ENCODE peak calls at places on chromosomes 6 and 20, in five cellular contexts. O is breast epithelium, W is cardiac fibroblast, B is AG09309, E is PC-9. X is an unnamed sample.

GRCh38 chr20:3166913-3167342 is 6.4 kb downstream of the LZTS3 start:
- DNase-seq in B (no peak), O (no peak), E (no peak), W (no peak), X (no peak)

GRCh38 chr20:58808296-58809046 is 42.2 kb downstream of the GNAS-AS1 start:
- DNase-seq in E (no peak), W (no peak), O (no peak), B (no peak), X (no peak)

GRCh38 chr6:15524736-15525401 is 138.0 kb downstream of the DTNBP1 start:
- DNase-seq in W (no peak), O (no peak), B (no peak), E (no peak), X (no peak)

GRCh38 chr6:32439708-32440214 is at the start of gene HLA-DRA:
- DNase-seq in W (peak; percentile 60), O (no peak), B (no peak), E (no peak), X (no peak)

GRCh38 chr6:156976144-156977088 is 199.2 kb downstream of the ARID1B start:
- DNase-seq in O (no peak), E (no peak), B (no peak), W (no peak), X (no peak)

GRCh38 chr6:452301-453067 is 60.9 kb downstream of the IRF4 start:
- DNase-seq in O (no peak), B (no peak), W (no peak), E (no peak), X (peak; percentile 6)

GRCh38 chr20:41172296-41173140 is 35.2 kb downstream of the PLCG1 start:
- DNase-seq in B (no peak), E (no peak), W (peak; percentile 46), O (peak; percentile 19), X (no peak)

GRCh38 chr6:3231213-3232016 is 4.0 kb upstream of the TUBB2B start:
- DNase-seq in O (peak; percentile 65), B (no peak), E (no peak), W (peak; percentile 74), X (peak; percentile 31)

GRCh38 chr6:36326351-36326995 is 10.2 kb downstream of the BNIP5 start:
- DNase-seq in E (no peak), B (no peak), W (peak; percentile 58), O (no peak), X (no peak)

GRCh38 chr6:35436071-35436865 is 15.9 kb upstream of the FANCE start:
- DNase-seq in B (no peak), W (no peak), O (no peak), E (no peak), X (no peak)

GRCh38 chr6:84568971-84569370 is 195.4 kb downstream of the TBX18 start:
- DNase-seq in O (no peak), B (peak; percentile 43), E (no peak), W (peak; percentile 81), X (no peak)

GRCh38 chr20:58160451-58161051 is 67.9 kb downstream of the ANKRD60 start:
- DNase-seq in E (no peak), B (no peak), O (no peak), W (no peak), X (no peak)

GRCh38 chr6:157239671-157240058 is 83.7 kb downstream of the TMEM242 start:
- DNase-seq in B (no peak), E (no peak), O (no peak), W (no peak), X (no peak)

GRCh38 chr6:122063090-122063489 is 336.4 kb upstream of the HSF2 start:
- DNase-seq in O (no peak), W (no peak), E (no peak), B (no peak), X (no peak)

GRCh38 chr6:111027219-111027618 is 45.4 kb downstream of the RPF2 start:
- DNase-seq in E (no peak), B (no peak), O (no peak), W (no peak), X (no peak)

GRCh38 chr6:4608361-4609115 is 167.7 kb upstream of the CDYL start:
- DNase-seq in W (no peak), E (no peak), O (no peak), B (no peak), X (no peak)

GRCh38 chr20:24560571-24561485 is 91.4 kb downstream of the SYNDIG1 start:
- DNase-seq in O (no peak), W (no peak), B (no peak), E (peak; percentile 44), X (no peak)

GRCh38 chr6:14883921-14884320 is 361.9 kb upstream of the JARID2 start:
- DNase-seq in E (no peak), O (no peak), W (no peak), B (no peak), X (no peak)

GRCh38 chr6:131787079-131787478 is 20.7 kb upstream of the ENPP1 start:
- DNase-seq in W (no peak), E (no peak), B (no peak), O (no peak), X (no peak)

GRCh38 chr6:14661188-14661587 is 543.6 kb downstream of the CD83 start:
- DNase-seq in B (no peak), E (peak; percentile 41), W (no peak), O (no peak), X (no peak)

GRCh38 chr20:36658300-36658699 is 12.3 kb upstream of the SLA2 start:
- DNase-seq in E (no peak), B (no peak), W (no peak), O (no peak), X (no peak)

GRCh38 chr6:18101271-18101670 is 21.2 kb downstream of the NHLRC1 start:
- DNase-seq in E (no peak), W (no peak), O (no peak), B (peak; percentile 8), X (peak; percentile 9)

GRCh38 chr6:33802186-33803061 is 1.4 kb downstream of the MLN start:
- DNase-seq in O (no peak), E (no peak), W (no peak), B (no peak), X (no peak)

GRCh38 chr6:100126682-100127484 is 132.9 kb upstream of the MCHR2 start:
- DNase-seq in O (no peak), W (peak; percentile 2), B (no peak), E (no peak), X (no peak)

GRCh38 chr20:24289737-24290481 is 179.5 kb upstream of the SYNDIG1 start:
- DNase-seq in E (no peak), W (no peak), B (no peak), O (no peak), X (no peak)

GRCh38 chr6:99613705-99614429 is 7.2 kb downstream of the PRDM13 start:
- DNase-seq in B (no peak), E (no peak), W (no peak), O (no peak), X (no peak)

GRCh38 chr6:145015739-145016558 is 719.4 kb downstream of the EPM2A start:
- DNase-seq in E (peak; percentile 74), W (peak; percentile 76), B (peak; percentile 76), O (no peak), X (peak; percentile 82)

GRCh38 chr20:63036266-63036665 is 29.5 kb upstream of the BHLHE23 start:
- DNase-seq in E (no peak), W (no peak), O (no peak), B (no peak), X (no peak)

GRCh38 chr6:43217351-43217750 is 11.9 kb downstream of the DNPH1 start:
- DNase-seq in B (no peak), W (no peak), O (no peak), E (no peak), X (no peak)

GRCh38 chr20:61303217-61303616 is 51.2 kb downstream of the CDH4 start:
- DNase-seq in O (no peak), E (no peak), W (no peak), B (no peak), X (no peak)

GRCh38 chr20:61300293-61300692 is 48.2 kb downstream of the CDH4 start:
- DNase-seq in W (no peak), O (no peak), E (no peak), B (no peak), X (no peak)

GRCh38 chr20:61300741-61301140 is 48.7 kb downstream of the CDH4 start:
- DNase-seq in O (no peak), E (no peak), W (no peak), B (no peak), X (no peak)

GRCh38 chr20:61303675-61304074 is 51.6 kb downstream of the CDH4 start:
- DNase-seq in W (no peak), B (no peak), E (no peak), O (no peak), X (no peak)

DNA sequence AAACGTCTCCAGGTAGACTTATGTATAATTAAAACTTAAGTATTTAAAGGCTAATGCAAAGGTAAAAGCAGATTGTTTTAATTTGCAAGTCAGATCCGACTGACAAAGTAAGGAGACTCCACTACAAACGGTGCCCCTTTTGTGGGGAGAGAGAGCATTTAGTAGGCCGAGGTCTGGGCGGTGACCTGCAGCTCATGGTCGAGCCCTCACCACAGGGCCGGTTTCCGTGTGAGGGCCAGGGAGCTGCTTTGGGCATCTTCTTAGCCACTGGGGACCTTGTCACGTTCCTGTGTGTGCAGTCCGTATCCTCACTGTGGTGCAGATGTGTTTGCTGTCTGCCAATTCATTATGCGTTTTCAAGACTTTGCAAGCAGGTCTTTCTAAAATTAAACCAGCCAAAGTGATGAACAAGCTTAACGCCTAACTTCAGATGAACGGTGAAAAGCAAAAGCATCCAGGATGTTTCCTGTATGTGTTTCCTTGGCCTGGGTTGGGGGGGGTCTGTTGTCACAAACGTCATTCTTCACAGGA is 50.0 kb downstream of the CDH4 start:
- DNase-seq in B (no peak), O (no peak), E (no peak), W (no peak), X (no peak)
- H3K4me3 ChIP-seq in B (no peak overlapping the region), O (no peak overlapping the region), E (no peak overlapping the region), W (no peak overlapping the region), X (no peak overlapping the region)

GRCh38 chr20:17210387-17210786 is 16.5 kb upstream of the PCSK2 start:
- DNase-seq in B (no peak), O (no peak), W (no peak), E (no peak), X (no peak)
- H3K4me3 ChIP-seq in B (no peak overlapping the region), O (no peak overlapping the region), W (no peak overlapping the region), E (no peak overlapping the region), X (no peak overlapping the region)

DNA sequence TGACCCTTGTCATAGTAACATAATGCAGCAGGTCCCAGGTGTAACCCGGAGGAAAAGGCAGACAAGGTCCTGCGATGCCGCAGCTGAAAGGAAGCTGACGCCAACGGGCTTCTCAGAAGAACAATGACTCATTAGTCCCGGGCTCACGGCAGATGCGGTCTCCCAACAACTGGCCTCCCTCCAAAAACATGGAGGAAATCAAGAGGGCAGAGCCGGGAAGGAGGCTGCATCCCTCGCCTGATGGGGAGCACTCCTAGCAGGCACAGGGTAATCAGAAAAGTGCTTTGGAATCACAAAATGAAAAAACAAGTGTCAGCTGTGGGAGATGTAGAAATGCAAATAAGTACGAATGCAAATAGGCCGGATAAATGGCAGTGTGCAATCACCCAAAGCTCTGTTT is 165.2 kb upstream of the AGPAT4 start:
- DNase-seq in E (no peak), O (peak; percentile 82), W (peak; percentile 95), B (peak; percentile 83), X (peak; percentile 93)
- H3K4me3 ChIP-seq in E (no peak overlapping the region), O (peak overlapping the region; percentile 56), W (no peak overlapping the region), B (no peak overlapping the region), X (no peak overlapping the region)

DNA sequence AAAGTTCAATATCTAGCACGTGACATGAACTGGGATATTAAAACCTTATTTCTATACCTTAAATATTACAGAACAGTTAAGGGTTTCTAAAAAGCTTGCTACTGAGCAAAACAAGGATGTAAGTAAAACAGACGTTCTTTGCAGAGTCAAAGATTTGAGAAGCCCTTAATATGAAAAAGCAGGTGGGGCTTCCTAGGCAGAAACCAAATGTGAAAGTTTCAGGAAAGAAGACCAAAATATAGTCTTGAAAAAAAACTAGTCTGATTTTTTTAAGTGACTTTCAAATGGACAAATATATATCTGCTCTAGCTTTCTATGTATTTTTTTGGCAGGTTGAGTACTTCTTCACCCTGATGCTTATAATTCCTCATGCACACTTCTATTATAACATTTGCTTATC is 63.1 kb downstream of the TNFRSF21 start:
- DNase-seq in O (no peak), B (no peak), W (no peak), E (no peak), X (no peak)
- H3K4me3 ChIP-seq in O (no peak overlapping the region), B (no peak overlapping the region), W (no peak overlapping the region), E (no peak overlapping the region), X (no peak overlapping the region)

X was measured in skeletal muscle cell.